ENCODE peak calls at places on chromosomes 13 and 19, in five cellular contexts. M, V, E, L and U are unnamed samples.

GRCh38 chr13:46630419-46631183 is 77.6 kb downstream of the LRCH1 start:
- DNase-seq in M (no peak), V (no peak), E (no peak), L (no peak), U (no peak)

GRCh38 chr19:7917292-7918061 is 2.7 kb upstream of the SNAPC2 start:
- DNase-seq in M (peak), V (peak), E (no peak), L (no peak), U (peak)

GRCh38 chr13:34419025-34419424 is 523.0 kb upstream of the NBEA start:
- DNase-seq in M (no peak), V (no peak), E (no peak), L (no peak), U (no peak)

GRCh38 chr13:97234742-97235141 is 12.6 kb downstream of the MBNL2 start:
- DNase-seq in M (no peak), V (peak), E (no peak), L (no peak), U (no peak)

GRCh38 chr13:25691654-25692053 is 319.9 kb downstream of the ATP8A2 start:
- DNase-seq in M (no peak), V (no peak), E (no peak), L (no peak), U (no peak)

GRCh38 chr13:52849727-52850395 is 1.4 kb upstream of the PCDH8 start:
- DNase-seq in M (no peak), V (no peak), E (no peak), L (no peak), U (no peak)

GRCh38 chr19:48614436-48615144 is at the start of gene FAM83E:
- DNase-seq in M (no peak), V (peak), E (no peak), L (no peak), U (no peak)

GRCh38 chr13:24271611-24272451 is 37.5 kb upstream of the C1QTNF9 start:
- DNase-seq in M (peak), V (peak), E (peak), L (peak), U (peak)

GRCh38 chr19:58021541-58022282 is 12.1 kb upstream of the ZSCAN1 start:
- DNase-seq in M (peak), V (no peak), E (peak), L (peak), U (no peak)

GRCh38 chr13:24684600-24684998 is 4.4 kb downstream of the ATP12A start:
- DNase-seq in M (no peak), V (no peak), E (no peak), L (no peak), U (no peak)

GRCh38 chr13:114107686-114108081 is 24.7 kb downstream of the RASA3 start:
- DNase-seq in M (peak), V (no peak), E (no peak), L (peak), U (peak)

GRCh38 chr19:42284066-42284501 is 15.0 kb downstream of the CIC start:
- DNase-seq in M (peak), V (peak), E (peak), L (peak), U (peak)

GRCh38 chr19:12126707-12127106 is 13.4 kb downstream of the ZNF20 start:
- DNase-seq in M (no peak), V (no peak), E (no peak), L (no peak), U (no peak)

GRCh38 chr19:39918183-39918651 is 16.2 kb downstream of the FCGBP start:
- DNase-seq in M (no peak), V (no peak), E (no peak), L (no peak), U (no peak)

GRCh38 chr19:33634361-33635091 is 12.8 kb downstream of the CHST8 start:
- DNase-seq in M (no peak), V (no peak), E (no peak), L (no peak), U (no peak)

GRCh38 chr19:10238172-10238783 is 7.1 kb upstream of the S1PR2 start:
- DNase-seq in M (peak), V (peak), E (no peak), L (peak), U (no peak)

GRCh38 chr19:48254529-48254970 is 1.2 kb downstream of the CARD8 start:
- DNase-seq in M (no peak), V (no peak), E (no peak), L (no peak), U (no peak)

GRCh38 chr13:45337395-45337794 is 3.6 kb downstream of the TPT1 start:
- DNase-seq in M (no peak), V (no peak), E (no peak), L (no peak), U (no peak)

GRCh38 chr13:45333251-45333972 is 7.6 kb downstream of the TPT1 start:
- DNase-seq in M (no peak), V (no peak), E (no peak), L (no peak), U (no peak)

GRCh38 chr13:45336025-45336800 is 4.8 kb downstream of the TPT1 start:
- DNase-seq in M (no peak), V (no peak), E (no peak), L (no peak), U (no peak)

GRCh38 chr13:45333973-45334922 is 6.7 kb downstream of the TPT1 start:
- DNase-seq in M (no peak), V (no peak), E (no peak), L (no peak), U (no peak)

DNA sequence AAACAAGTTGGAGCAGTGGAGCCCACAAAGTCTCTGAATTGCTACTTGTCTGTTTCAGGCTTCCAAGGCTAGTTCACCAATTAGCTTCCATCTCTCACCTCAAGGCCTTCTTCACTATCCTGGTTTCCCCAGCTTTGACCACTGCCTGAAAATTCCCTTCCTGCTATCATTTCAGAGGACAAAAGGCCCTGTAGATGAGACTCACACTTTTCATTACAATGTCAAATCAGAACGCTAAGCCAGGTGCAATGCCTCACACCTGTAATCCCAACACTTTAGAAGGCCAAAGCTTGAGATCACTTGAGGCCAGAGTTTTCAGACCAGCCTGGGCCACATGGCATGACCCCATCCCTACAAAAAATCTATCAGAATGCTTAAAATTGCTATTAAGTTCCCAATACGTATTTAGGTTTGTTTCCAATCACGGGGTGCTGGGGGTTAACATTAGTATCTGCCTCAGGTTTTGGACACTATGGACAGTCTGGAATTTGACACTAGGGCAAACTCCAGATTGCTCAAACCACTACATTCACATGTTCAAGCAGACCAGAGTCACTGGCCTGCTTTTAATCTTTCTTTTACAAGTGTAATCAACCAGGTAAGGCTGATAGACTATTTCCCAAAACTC is 5.5 kb downstream of the TPT1 start:
- DNase-seq in M (no peak), V (no peak), E (no peak), L (no peak), U (peak)
- TF ChIP-seq POLR2A in M (no peak), V (no peak), E (no peak), L (no peak), U (peak)

DNA sequence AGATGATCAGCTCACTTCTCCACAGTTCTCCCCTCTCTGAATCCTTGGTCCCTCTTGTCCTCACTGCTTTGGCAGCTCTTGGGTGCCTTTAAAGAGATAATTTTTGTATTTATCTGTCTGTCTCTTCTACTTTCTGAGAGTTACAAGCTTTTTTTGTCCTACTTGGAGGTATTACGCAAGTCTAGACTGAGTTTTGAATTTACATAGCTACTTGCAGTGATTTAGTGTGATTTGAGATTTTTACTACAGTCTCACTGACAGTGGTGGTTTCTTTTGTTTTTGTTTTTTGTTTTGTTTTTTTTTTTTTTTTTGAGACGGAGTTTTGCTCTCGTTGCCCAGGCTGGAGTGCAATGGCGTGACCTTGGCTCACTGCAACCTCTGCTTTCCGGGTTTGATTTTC is 22.1 kb downstream of the URI1 start:
- DNase-seq in M (no peak), V (no peak), E (no peak), L (no peak), U (no peak)
- H3K27ac ChIP-seq in M (peak), V (no peak), E (no peak), L (no peak), U (no peak)

DNA sequence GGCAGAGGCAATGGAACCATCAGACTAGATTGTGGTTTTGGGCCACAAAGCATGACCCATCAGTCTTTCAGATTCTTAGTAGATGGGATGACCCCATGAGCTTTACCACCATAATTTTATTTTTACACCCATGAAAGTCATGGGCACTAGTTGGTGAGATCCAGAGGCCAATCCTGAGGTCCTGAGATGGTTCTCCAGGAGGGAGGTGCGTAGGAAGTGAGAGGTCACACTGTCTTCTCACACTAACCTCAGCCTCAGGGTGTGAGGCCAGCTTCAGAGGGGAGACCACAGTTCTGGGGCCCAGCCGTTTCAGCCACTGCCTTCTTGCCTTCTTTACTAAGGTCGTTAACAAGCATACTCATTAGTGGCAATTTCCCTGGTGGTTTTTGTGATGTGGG is 106.4 kb downstream of the AKAP11 start:
- DNase-seq in M (no peak), V (no peak), E (no peak), L (no peak), U (no peak)
- TF ChIP-seq POLR2A in M (no peak), V (no peak), E (no peak), L (no peak), U (no peak)

GRCh38 chr19:38812004-38812840 is 523 bp downstream of the LGALS4 start:
- DNase-seq in M (no peak), V (no peak), E (no peak), L (no peak), U (no peak)

GRCh38 chr19:38806371-38806770 is 6.4 kb downstream of the LGALS4 start:
- DNase-seq in M (no peak), V (no peak), E (no peak), L (no peak), U (no peak)

GRCh38 chr19:38808741-38809140 is 4.0 kb downstream of the LGALS4 start:
- DNase-seq in M (no peak), V (no peak), E (no peak), L (no peak), U (peak)

GRCh38 chr19:38812841-38813320 is at the start of gene LGALS4:
- DNase-seq in M (no peak), V (peak), E (no peak), L (no peak), U (peak)

DNA sequence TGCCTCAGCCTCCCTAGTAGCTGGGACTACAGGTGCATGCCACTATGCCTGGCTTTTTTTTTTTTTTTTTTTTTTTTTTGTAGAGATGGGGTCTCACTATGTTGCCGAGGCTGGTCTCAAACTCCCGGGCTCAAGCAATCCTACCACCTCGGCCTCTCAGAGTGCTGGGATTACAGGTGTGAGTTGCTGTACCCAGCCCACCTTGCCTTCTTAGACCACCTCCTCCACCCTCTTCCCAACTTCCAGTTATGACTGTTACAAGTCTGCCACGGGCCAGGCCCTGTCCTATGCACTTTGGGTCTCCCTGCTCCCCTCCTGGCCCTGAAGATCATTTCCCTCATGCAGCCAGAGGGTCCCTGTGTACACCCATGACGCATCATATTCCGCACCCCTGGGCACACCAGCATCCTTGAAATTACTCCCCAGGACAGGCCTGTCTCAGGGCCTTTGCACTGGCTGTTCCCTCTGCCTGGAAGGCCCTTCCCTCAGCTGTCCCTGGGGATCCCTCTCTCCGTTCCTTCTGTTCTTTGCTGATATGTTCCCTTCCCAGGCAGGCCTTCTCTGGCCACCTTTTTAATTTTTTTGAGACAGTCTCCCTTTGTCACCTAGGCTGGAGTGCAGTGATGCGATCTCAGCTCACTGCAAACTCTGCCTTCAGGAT is 3.0 kb downstream of the LGALS4 start:
- DNase-seq in M (no peak), V (no peak), E (no peak), L (no peak), U (no peak)
- H3K27ac ChIP-seq in M (no peak), V (no peak), E (no peak), L (no peak), U (no peak)

GRCh38 chr19:3136684-3137055 is 837 bp downstream of the GNA15 start:
- DNase-seq in M (no peak), V (no peak), E (no peak), L (peak), U (no peak)

GRCh38 chr19:3133793-3134116 is 2.1 kb upstream of the GNA15 start:
- DNase-seq in M (no peak), V (no peak), E (no peak), L (no peak), U (no peak)

GRCh38 chr19:3135961-3136683 is at the start of gene GNA15:
- DNase-seq in M (no peak), V (peak), E (no peak), L (peak), U (no peak)

GRCh38 chr19:3131168-3131567 is 4.7 kb upstream of the GNA15 start:
- DNase-seq in M (no peak), V (no peak), E (no peak), L (no peak), U (no peak)

GRCh38 chr19:3132971-3133792 is 2.7 kb upstream of the GNA15 start:
- DNase-seq in M (no peak), V (no peak), E (peak), L (no peak), U (no peak)
- TF ChIP-seq POLR2A in M (no peak), V (no peak), E (no peak), L (no peak), U (no peak)

DNA sequence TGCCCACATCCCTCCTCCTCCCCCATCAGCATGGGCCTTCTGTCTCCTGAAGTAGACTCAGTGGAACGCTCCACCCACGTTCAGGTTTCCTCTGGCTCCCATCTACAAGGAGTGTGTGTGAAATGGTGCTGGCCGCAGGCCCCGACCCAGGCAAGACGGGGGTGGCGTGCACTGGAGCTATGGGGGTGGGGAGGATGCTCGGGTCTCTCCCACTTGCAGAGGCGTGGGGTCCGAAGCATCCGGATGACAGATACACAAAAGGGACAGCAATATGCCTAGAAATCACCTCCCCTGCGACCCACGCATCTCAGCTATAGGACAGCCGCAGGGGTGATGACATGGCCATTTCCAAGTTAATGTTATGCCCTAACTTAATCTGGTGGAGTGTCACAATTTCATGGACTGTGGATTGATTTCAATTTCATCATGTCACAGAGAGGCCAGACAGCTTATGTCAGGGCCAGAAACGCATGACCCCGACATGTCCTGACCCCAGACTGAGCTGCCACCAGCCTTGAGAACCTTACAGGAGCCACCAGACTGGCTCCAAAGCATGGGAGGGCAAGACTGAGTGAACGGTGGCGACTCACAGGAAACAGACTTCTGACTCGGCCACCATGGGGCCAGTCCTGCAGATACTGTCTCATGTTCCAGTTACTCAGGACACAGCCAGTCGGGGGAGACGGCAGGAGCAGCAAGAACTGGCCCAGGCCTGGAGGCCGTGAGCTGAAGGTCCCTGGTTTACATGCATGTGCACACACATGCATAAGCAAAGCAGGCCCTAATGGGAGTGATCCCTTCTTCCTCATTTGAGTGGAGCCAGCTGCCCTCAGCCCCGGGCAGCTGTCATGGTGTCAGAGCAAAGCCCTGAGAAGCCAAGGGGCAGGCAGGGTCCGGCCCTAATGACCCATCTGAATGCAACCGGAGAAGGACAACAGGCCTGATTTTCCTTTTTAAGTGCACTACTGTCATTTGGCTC is 82.2 kb downstream of the SLC7A1 start:
- DNase-seq in M (no peak), V (no peak), E (no peak), L (no peak), U (no peak)
- H3K27ac ChIP-seq in M (peak), V (no peak), E (no peak), L (no peak), U (no peak)

GRCh38 chr19:53389591-53390377 is 5.2 kb upstream of the ZNF765 start:
- DNase-seq in M (no peak), V (no peak), E (no peak), L (no peak), U (no peak)

GRCh38 chr19:53394522-53394973 is 401 bp upstream of the ZNF765 start:
- DNase-seq in M (peak), V (peak), E (no peak), L (peak), U (peak)

DNA sequence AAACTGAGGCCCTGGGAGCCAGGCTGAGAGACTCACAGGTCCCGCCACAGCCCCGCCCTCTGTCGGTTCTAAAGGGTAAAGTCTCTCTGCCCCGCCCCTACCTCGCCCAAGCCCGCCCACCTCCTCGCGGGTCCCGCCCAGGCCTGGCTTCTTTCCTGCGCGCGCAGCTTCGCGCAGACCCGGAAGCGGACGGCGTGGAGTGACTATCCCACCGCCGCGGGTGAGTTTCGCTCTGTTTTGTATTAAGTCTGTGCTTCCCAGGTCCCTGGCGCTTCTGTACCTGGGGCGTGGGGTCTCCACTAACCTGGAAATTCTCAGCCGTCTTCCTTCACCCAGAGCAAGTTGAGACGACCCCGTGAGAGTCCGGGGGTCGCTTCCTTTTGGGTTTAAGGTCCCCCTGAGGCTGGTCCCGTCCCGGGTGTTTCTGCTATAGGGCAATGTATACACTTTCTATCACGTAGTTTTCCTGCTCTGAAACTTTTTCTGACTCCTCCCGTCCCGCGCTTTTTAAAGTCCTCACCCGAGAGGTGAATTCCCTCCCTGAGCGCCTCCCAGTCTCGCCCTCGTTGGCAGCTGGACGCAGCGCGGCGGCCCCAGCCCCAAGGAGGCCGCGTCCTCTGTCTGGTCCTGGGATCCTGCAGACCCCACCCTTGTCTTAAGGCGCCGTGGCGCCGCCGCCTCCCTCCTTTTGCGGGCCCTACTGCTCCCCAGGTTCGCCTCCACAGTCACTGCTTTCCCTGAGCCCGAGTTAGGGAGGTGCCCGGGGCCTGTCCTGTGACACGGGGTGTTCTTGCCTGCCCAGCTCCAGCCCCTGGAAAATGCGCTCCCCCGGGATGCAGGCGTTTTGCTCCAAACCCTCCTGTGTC is at the start of gene ZNF765:
- DNase-seq in M (peak), V (peak), E (peak), L (peak), U (peak)
- TF ChIP-seq POLR2A in M (peak), V (no peak), E (peak), L (peak), U (peak)